ENCODE peak calls at places on chromosomes 4 and X, in eight cellular contexts. Q is IMR-90, X is stomach, D is sigmoid colon, P is body of pancreas, A is suprapubic skin, F is A549, T is ovary. V is an unnamed sample.

GRCh38 chr4:144634978-144635747 is 10.8 kb upstream of the HHIP start:
- DNase-seq in A (no peak), P (no peak), F (no peak), X (no peak), Q (no peak), D (no peak), T (no peak), V (no peak)

GRCh38 chr4:185902654-185903053 is 90.7 kb upstream of the SORBS2 start:
- DNase-seq in Q (peak), F (peak), P (no peak), A (no peak), T (no peak), X (no peak), D (no peak), V (no peak)

GRCh38 chrX:5402461-5402860 is 826.2 kb downstream of the NLGN4X start:
- DNase-seq in Q (no peak), P (no peak), D (no peak), X (no peak), T (no peak), A (no peak), F (no peak), V (no peak)

GRCh38 chr4:2591189-2591588 is 54.7 kb downstream of the FAM193A start:
- DNase-seq in Q (peak), P (no peak), A (no peak), F (no peak), X (no peak), D (no peak), T (no peak), V (no peak)

GRCh38 chr4:145545538-145546224 is 64.0 kb downstream of the SMAD1 start:
- DNase-seq in A (no peak), D (no peak), F (peak), X (peak), T (no peak), P (peak), Q (peak), V (no peak)

GRCh38 chrX:48938721-48939416 is 18.5 kb downstream of the OTUD5 start:
- DNase-seq in P (no peak), D (no peak), T (no peak), Q (no peak), X (no peak), F (no peak), A (no peak), V (no peak)

GRCh38 chr4:83248486-83248885 is 36.1 kb downstream of the COQ2 start:
- DNase-seq in D (no peak), F (no peak), Q (peak), T (no peak), A (no peak), P (no peak), X (no peak), V (no peak)

GRCh38 chrX:23373129-23373804 is 38.6 kb downstream of the PTCHD1 start:
- DNase-seq in D (no peak), A (no peak), F (peak), Q (peak), X (no peak), P (no peak), T (no peak), V (no peak)

GRCh38 chr4:155679343-155679742 is 12.7 kb downstream of the GUCY1A1 start:
- DNase-seq in A (no peak), X (no peak), D (peak), F (no peak), P (no peak), Q (peak), T (no peak), V (no peak)

GRCh38 chr4:124711469-124712416 is 789 bp downstream of the ANKRD50 start:
- DNase-seq in F (peak), D (peak), A (peak), X (peak), P (peak), T (no peak), Q (peak), V (peak)

GRCh38 chr4:13543648-13544555 is at the start of gene NKX3-2:
- DNase-seq in Q (peak), A (no peak), P (no peak), F (no peak), T (no peak), D (peak), X (no peak), V (no peak)

GRCh38 chr4:151700566-151701316 is 60.1 kb downstream of the GATB start:
- DNase-seq in A (no peak), P (no peak), D (no peak), F (no peak), T (no peak), X (no peak), Q (no peak), V (no peak)

GRCh38 chr4:22678851-22679517 is 13.8 kb upstream of the GBA3 start:
- DNase-seq in Q (no peak), P (no peak), X (no peak), D (no peak), A (no peak), F (no peak), T (no peak), V (no peak)

GRCh38 chrX:78104447-78105176 is 564 bp downstream of the PGK1 start:
- DNase-seq in D (peak), T (peak), P (peak), F (peak), A (peak), Q (peak), X (peak), V (peak)

GRCh38 chr4:174401471-174402130 is 117.9 kb downstream of the CEP44 start:
- DNase-seq in T (no peak), A (no peak), F (peak), P (no peak), Q (no peak), D (no peak), X (no peak), V (no peak)

GRCh38 chr4:126583509-126583908 is 1049.2 kb upstream of the INTU start:
- DNase-seq in Q (peak), F (peak), P (no peak), A (no peak), T (no peak), X (no peak), D (no peak), V (no peak)

GRCh38 chrX:34559325-34559724 is 97.8 kb downstream of the TMEM47 start:
- DNase-seq in P (no peak), X (no peak), F (peak), T (no peak), D (no peak), Q (peak), A (no peak), V (no peak)

GRCh38 chr4:78320353-78320935 is 231.1 kb upstream of the ANXA3 start:
- DNase-seq in T (no peak), X (no peak), F (no peak), P (no peak), D (no peak), A (no peak), Q (no peak), V (no peak)

GRCh38 chr4:185204238-185204910 is 574 bp upstream of the CFAP97 start:
- DNase-seq in Q (peak), P (no peak), D (no peak), X (no peak), T (no peak), A (no peak), F (peak), V (no peak)

GRCh38 chrX:68631331-68631730 is 16.1 kb upstream of the STARD8 start:
- DNase-seq in A (no peak), P (no peak), F (no peak), X (no peak), D (no peak), T (peak), Q (no peak), V (no peak)

DNA sequence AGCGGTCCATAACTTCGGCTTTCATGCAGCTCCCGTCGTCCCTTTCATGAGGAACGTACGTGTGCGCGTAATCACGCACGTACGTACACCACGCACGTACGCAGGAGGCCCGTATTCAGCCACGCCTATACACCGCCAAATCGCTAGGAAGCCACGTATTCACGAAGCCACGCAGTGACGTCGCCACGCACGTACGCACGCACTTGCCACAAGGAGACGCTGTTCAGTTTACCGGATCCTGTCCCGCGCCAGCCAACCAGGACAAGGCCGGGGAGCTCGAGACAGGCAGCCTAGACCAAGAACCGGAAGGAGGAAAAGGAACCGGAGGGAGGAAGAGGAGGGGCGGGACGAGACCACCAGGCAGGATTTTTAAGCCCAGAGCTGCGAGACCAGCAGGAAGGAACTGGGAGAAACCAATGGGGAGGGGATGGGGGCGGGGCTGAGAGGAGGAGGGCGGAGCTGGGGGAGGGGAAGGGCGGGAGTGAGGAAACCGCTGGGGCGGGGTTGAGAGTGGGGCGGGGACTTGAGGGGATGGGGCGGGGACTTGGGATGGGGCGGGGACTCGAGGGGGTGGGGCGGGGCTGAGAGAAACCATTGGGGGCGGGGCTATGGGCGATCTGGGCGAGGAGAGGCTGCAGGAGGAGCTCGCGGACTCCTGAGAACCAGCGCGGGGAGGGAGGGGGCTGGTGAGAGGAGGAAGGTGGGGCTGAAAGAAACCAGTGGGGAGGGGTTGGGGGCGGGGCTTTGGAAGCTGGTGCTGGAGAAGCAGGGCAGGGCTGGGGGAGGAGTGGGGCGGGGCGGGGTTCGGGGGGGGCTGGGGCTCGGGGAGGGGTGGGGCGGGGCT is at the start of gene EOLA2:
- DNase-seq in T (peak), D (peak), A (peak), X (peak), F (peak), P (peak), Q (peak), V (peak)
- TF ChIP-seq POLR2A in T (peak), D (no peak), A (peak), X (peak), F (peak), P (peak), Q (no peak), V (no peak)

DNA sequence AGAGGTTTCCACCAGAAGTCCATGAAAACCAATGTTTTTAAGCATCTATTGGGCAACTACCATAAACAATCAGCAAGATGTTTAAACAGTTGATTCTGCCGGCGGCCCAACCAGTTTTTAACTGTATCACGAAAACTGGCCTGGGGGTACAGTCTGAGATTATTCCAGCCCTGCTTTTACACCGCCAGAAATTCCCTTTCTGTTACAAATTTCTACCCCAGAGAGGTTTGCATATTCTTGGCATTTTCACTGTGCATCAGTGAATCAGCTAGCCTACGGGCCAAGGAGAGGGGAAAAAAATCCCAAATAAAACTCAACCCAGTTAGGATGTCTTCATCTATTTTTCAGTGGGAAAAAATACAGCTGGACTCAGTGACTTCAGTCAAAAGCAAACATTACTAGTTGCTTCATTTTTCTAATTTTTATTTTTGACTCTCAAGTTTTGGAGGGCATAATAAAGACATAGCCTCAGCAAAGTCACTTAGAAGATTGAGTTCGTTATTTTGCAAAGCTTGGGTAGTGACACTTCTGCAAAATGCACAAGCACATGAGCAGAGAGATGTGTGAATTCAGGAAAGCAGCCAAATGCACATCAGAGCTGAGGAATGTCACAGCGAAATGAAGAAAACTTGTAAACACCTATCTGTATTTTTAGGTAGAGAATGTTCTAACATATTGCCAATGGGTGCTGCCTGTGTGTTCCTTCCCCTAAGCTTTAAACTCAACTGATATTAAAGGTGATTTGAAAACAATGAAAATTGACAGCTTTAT is 167.9 kb upstream of the GK2 start:
- DNase-seq in A (no peak), F (no peak), Q (no peak), P (no peak), D (peak), X (no peak), T (no peak), V (no peak)
- H3K27ac ChIP-seq in A (peak), F (no peak), Q (no peak), P (no peak), D (no peak), X (peak), T (no peak), V (no peak)

GRCh38 chrX:70292788-70293187 is 2.9 kb downstream of the KIF4A start:
- DNase-seq in T (no peak), X (no peak), Q (no peak), D (no peak), F (no peak), P (no peak), A (no peak), V (no peak)

GRCh38 chrX:70289168-70289792 is 447 bp downstream of the PDZD11 start:
- DNase-seq in A (no peak), P (no peak), X (no peak), D (no peak), F (no peak), T (no peak), Q (peak), V (no peak)

GRCh38 chrX:70293621-70294020 is 3.7 kb downstream of the KIF4A start:
- DNase-seq in T (no peak), D (no peak), Q (peak), F (no peak), X (no peak), P (no peak), A (no peak), V (no peak)

DNA sequence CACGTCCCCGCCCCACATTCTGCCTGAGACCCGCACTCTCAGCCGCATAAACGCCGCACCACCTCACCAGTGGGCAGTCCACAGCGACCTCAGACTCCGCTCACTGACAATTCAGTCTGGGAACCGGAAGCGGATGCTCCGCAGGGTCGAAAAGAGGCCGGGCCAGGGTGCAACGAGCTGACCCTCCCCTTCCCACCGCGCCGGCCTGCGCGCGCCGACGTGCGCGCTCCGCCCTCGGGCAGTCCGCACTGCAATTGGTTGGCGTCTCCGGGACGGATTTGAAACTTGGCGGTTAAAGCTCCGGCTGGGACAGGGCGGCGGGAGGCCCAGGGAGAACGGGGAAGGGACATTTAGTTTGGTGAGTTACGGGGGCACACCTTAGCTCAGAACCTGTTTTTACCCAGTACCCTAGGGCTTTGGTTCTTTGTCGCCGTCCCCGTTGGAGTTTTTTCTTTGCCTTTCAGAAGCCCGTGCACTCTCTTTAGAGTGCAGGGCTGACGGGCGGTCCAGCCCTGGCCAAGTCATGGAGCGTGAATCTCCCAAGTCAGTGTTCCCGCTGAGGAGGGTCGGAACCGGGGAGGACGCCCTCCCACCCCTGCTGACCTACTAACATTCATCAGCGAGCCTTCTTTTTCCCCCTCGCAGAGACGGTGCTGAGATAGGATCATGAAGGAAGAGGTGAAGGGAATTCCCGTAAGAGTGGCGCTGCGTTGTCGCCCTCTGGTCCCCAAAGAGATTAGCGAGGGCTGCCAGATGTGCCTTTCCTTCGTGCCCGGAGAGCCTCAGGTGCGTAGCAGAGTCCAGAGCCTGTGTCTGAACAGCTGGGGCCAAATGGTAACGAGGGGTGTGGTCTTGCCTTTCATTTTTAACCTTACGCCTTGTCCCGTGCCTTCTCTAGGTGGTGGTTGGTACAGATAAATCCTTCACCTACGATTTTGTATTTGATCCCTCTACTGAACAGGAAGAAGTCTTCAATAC is at the start of the genes KIF4A and PDZD11:
- DNase-seq in T (peak), X (peak), F (peak), Q (peak), P (peak), A (peak), D (peak), V (peak)
- TF ChIP-seq POLR2A in T (no peak), X (no peak), F (peak), Q (peak), P (peak), A (no peak), D (no peak), V (peak)

GRCh38 chrX:153968255-153968654 is 3.4 kb downstream of the HCFC1 start:
- DNase-seq in F (no peak), T (no peak), X (no peak), D (no peak), P (no peak), Q (no peak), A (no peak), V (no peak)

GRCh38 chrX:153968754-153969124 is 2.9 kb downstream of the HCFC1 start:
- DNase-seq in P (no peak), X (no peak), A (no peak), Q (no peak), D (peak), T (no peak), F (no peak), V (no peak)

GRCh38 chrX:153966283-153966688 is 5.3 kb downstream of the HCFC1 start:
- DNase-seq in P (peak), X (peak), F (no peak), T (no peak), D (peak), Q (no peak), A (no peak), V (peak)

GRCh38 chrX:153967536-153968214 is 3.9 kb downstream of the HCFC1 start:
- DNase-seq in D (no peak), X (no peak), A (no peak), F (no peak), P (no peak), Q (no peak), T (no peak), V (peak)

DNA sequence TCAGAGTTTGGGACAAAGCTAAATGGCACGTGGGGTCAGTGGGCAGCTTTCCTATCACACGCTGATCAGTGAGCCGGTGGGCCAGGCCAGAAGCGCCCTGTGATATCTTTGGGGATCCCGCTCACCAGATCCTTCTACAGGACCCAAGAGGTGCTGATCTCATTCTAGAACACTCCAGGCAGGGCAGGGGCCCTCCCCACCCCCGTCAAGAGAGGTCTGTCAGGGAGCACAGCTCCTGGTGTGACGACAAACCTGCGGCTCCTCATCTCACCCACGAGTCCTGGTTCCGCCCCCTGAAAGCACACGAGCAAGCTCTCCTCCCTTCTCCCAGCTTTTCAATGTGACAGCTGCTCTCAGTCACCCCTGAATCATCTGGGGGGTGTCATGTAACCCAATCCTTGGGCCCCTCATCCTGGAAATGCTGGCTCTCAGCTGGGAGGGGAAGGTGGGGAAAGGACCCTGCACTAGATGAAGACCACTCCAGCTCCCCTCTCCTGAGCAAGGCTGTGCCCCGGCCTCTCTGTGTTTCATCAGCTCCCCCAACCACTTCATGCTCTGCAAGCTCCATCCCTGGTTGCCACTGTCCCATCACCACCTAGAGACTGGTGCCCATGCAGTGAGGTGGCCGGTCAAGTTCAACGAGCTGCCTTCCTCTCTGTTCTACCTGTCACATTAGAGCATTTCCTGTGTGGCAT is 4.6 kb downstream of the HCFC1 start:
- DNase-seq in Q (peak), X (no peak), D (peak), P (no peak), A (no peak), F (no peak), T (no peak), V (peak)
- H3K27ac ChIP-seq in Q (peak), X (peak), D (peak), P (peak), A (no peak), F (no peak), T (no peak), V (peak)

DNA sequence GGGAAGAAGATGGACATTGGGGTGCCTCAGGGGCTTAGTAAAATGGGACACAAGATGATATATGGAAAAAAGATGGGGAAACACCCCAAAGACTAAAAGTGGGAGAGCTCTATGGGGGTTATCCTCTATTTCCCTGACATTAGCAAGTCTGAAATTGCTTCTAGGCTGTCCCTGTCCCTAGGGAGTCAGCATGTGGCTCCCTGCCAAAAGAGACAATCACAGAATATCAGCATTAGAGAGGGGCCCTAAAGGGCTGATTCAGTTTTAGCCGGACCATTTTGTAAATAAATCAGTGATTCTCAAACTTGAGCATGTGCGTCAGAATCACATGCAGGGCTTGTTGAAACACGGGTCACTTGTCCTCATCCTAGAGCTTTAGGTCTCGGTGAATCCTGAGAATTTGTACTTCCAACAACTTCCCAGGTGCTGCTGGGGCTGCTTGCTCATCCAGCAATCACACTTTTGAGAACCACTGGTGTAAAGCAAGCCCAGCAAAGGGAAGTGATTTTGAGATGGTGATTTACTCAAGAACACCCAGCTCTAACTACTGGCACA is 165.3 kb upstream of the DGKK start:
- DNase-seq in F (no peak), Q (no peak), X (no peak), A (no peak), D (no peak), T (no peak), P (no peak), V (no peak)
- TF ChIP-seq POLR2A in F (no peak), Q (no peak), X (no peak), A (no peak), D (no peak), T (no peak), P (no peak), V (no peak)

GRCh38 chr4:80127870-80128419 is 54.9 kb upstream of the ANTXR2 start:
- DNase-seq in T (no peak), X (no peak), F (no peak), Q (no peak), P (no peak), A (no peak), D (no peak), V (no peak)
- H3K27ac ChIP-seq in T (no peak), X (no peak), F (no peak), Q (no peak), P (no peak), A (no peak), D (no peak), V (no peak)

GRCh38 chr4:102501176-102501634 is at the start of gene NFKB1:
- DNase-seq in Q (peak), F (peak), D (peak), P (peak), T (peak), A (peak), X (peak), V (peak)
- TF ChIP-seq POLR2A in Q (peak), F (peak), D (no peak), P (peak), T (no peak), A (peak), X (no peak), V (peak)

V was measured in right lobe of liver.